ENCODE peak calls at places on chromosomes 6 and 20, in four cellular contexts. Y, X, O and K are unnamed samples.

GRCh38 chr6:68778356-68779020 is 143.4 kb downstream of the ADGRB3 start:
- DNase-seq in Y (no peak), X (no peak), O (peak; percentile 72), K (no peak)

GRCh38 chr6:28161410-28162079 is 19.9 kb downstream of the ZKSCAN8 start:
- DNase-seq in Y (peak; percentile 91), X (no peak), O (peak; percentile 91), K (peak; percentile 53)

GRCh38 chr20:58577139-58577806 is 62.1 kb upstream of the APCDD1L start:
- DNase-seq in Y (no peak), X (no peak), O (no peak), K (no peak)

GRCh38 chr20:4949833-4950178 is 51.5 kb downstream of the SLC23A2 start:
- DNase-seq in Y (peak; percentile 37), X (no peak), O (peak; percentile 40), K (no peak)

GRCh38 chr6:25311251-25311910 is 32.2 kb downstream of the CARMIL1 start:
- DNase-seq in Y (no peak), X (peak; percentile 51), O (peak; percentile 63), K (no peak)

GRCh38 chr6:167454003-167454402 is 129.1 kb downstream of the TTLL2 start:
- DNase-seq in Y (no peak), X (no peak), O (no peak), K (no peak)

GRCh38 chr20:44748005-44748370 is 2.3 kb downstream of the KCNK15 start:
- DNase-seq in Y (no peak), X (no peak), O (no peak), K (no peak)

GRCh38 chr20:20410678-20411077 is 42.8 kb downstream of the INSM1 start:
- DNase-seq in Y (no peak), X (no peak), O (peak; percentile 92), K (no peak)

GRCh38 chr6:149318581-149319286 is 1.2 kb downstream of the TAB2 start:
- DNase-seq in Y (no peak), X (no peak), O (peak; percentile 53), K (no peak)